ENCODE peak calls at places on chromosomes 16 and 17, in six cellular contexts. R is GM13976, T is heart right ventricle, K is neural progenitor cell, J is right atrium auricular region, S is colonic mucosa. H is an unnamed sample.

GRCh38 chr17:29838961-29839360 is 91.1 kb downstream of the SSH2 start:
- DNase-seq in R (no peak), T (peak), K (peak), J (no peak), S (no peak), H (no peak)

GRCh38 chr16:48810803-48811453 is 200.9 kb upstream of the N4BP1 start:
- DNase-seq in R (no peak), T (no peak), K (peak), J (no peak), S (no peak), H (no peak)

GRCh38 chr16:70375636-70376611 is 29.2 kb downstream of the DDX19A start:
- DNase-seq in R (no peak), T (no peak), K (no peak), J (no peak), S (no peak), H (no peak)

GRCh38 chr17:69672924-69673323 is 258.4 kb downstream of the MAP2K6 start:
- DNase-seq in R (no peak), T (no peak), K (no peak), J (no peak), S (no peak), H (no peak)

GRCh38 chr17:48314716-48315115 is 115.3 kb downstream of the SKAP1 start:
- DNase-seq in R (no peak), T (no peak), K (no peak), J (no peak), S (no peak), H (no peak)

GRCh38 chr17:8490256-8491023 is 54.8 kb downstream of the NDEL1 start:
- DNase-seq in R (no peak), T (no peak), K (no peak), J (no peak), S (no peak), H (no peak)

GRCh38 chr17:6173653-6174052 is 103.5 kb downstream of the WSCD1 start:
- DNase-seq in R (no peak), T (no peak), K (no peak), J (no peak), S (no peak), H (no peak)

GRCh38 chr16:88455610-88456355 is 2.7 kb downstream of the ZFPM1 start:
- DNase-seq in R (peak), T (no peak), K (peak), J (no peak), S (peak), H (peak)

GRCh38 chr16:85301171-85301690 is 189.0 kb upstream of the CIBAR2 start:
- DNase-seq in R (no peak), T (no peak), K (no peak), J (no peak), S (no peak), H (no peak)

GRCh38 chr17:55416000-55416399 is 5.6 kb downstream of the MMD start:
- DNase-seq in R (no peak), T (no peak), K (no peak), J (no peak), S (no peak), H (no peak)

GRCh38 chr17:76405607-76405966 is 21.2 kb downstream of the SPHK1 start:
- DNase-seq in R (no peak), T (no peak), K (no peak), J (no peak), S (no peak), H (no peak)

GRCh38 chr16:65889533-65889966 is 476.9 kb upstream of the CDH5 start:
- DNase-seq in R (no peak), T (no peak), K (no peak), J (no peak), S (no peak), H (no peak)

GRCh38 chr17:33220031-33220430 is 73.1 kb downstream of the ASIC2 start:
- DNase-seq in R (no peak), T (no peak), K (no peak), J (no peak), S (no peak), H (no peak)

GRCh38 chr16:78127130-78127529 is 27.7 kb downstream of the WWOX start:
- DNase-seq in R (no peak), T (no peak), K (no peak), J (no peak), S (no peak), H (no peak)

GRCh38 chr16:23223368-23223767 is 40.8 kb downstream of the SCNN1G start:
- DNase-seq in R (no peak), T (no peak), K (no peak), J (no peak), S (no peak), H (no peak)

GRCh38 chr17:33284022-33284421 is 9.1 kb downstream of the ASIC2 start:
- DNase-seq in R (no peak), T (no peak), K (no peak), J (peak), S (peak), H (no peak)

GRCh38 chr16:15960124-15960971 is 10.9 kb downstream of the ABCC1 start:
- DNase-seq in R (no peak), T (no peak), K (no peak), J (no peak), S (no peak), H (no peak)

GRCh38 chr17:14061666-14062560 is 7.4 kb upstream of the COX10 start:
- DNase-seq in R (no peak), T (no peak), K (no peak), J (no peak), S (no peak), H (no peak)

GRCh38 chr17:43360376-43360738 is 38.4 kb upstream of the ARL4D start:
- DNase-seq in R (peak), T (peak), K (no peak), J (peak), S (peak), H (peak)

GRCh38 chr16:15811778-15812750 is 44.8 kb downstream of the MYH11 start:
- DNase-seq in R (no peak), T (peak), K (peak), J (no peak), S (no peak), H (no peak)

GRCh38 chr17:75267146-75267402 is 4.0 kb downstream of the MIF4GD start:
- DNase-seq in R (no peak), T (no peak), K (no peak), J (no peak), S (no peak), H (no peak)

GRCh38 chr16:83946781-83947566 is 6.1 kb upstream of the OSGIN1 start:
- DNase-seq in R (no peak), T (no peak), K (no peak), J (no peak), S (no peak), H (no peak)

GRCh38 chr17:70863436-70864248 is 694.3 kb downstream of the KCNJ2 start:
- DNase-seq in R (no peak), T (no peak), K (no peak), J (peak), S (no peak), H (no peak)

GRCh38 chr17:27747462-27748359 is 52.6 kb downstream of the NOS2 start:
- DNase-seq in R (no peak), T (no peak), K (peak), J (peak), S (peak), H (no peak)

GRCh38 chr16:88769617-88770458 is 15.2 kb downstream of the PIEZO1 start:
- DNase-seq in R (peak), T (no peak), K (peak), J (no peak), S (peak), H (peak)

GRCh38 chr16:87956771-87957279 is 5.6 kb downstream of the BANP start:
- DNase-seq in R (peak), T (no peak), K (no peak), J (no peak), S (no peak), H (peak)

GRCh38 chr17:57369509-57369945 is 113.2 kb downstream of the MSI2 start:
- DNase-seq in R (no peak), T (no peak), K (no peak), J (no peak), S (no peak), H (no peak)

GRCh38 chr17:82157046-82158035 is 55.3 kb downstream of the CCDC57 start:
- DNase-seq in R (no peak), T (no peak), K (no peak), J (no peak), S (no peak), H (no peak)

GRCh38 chr17:72661093-72661944 is 431.2 kb downstream of the SLC39A11 start:
- DNase-seq in R (no peak), T (no peak), K (no peak), J (no peak), S (no peak), H (no peak)
- TF ChIP-seq CTCF in R (no peak), T (no peak), K (peak), J (no peak), S (no peak), H (peak)

GRCh38 chr16:79176987-79177386 is 423.6 kb downstream of the MAF start:
- DNase-seq in R (no peak), T (no peak), K (no peak), J (no peak), S (no peak), H (no peak)
- TF ChIP-seq CTCF in R (no peak), T (no peak), K (no peak), J (no peak), S (no peak), H (no peak)

GRCh38 chr16:56792960-56793359 is 63.0 kb downstream of the NUP93 start:
- DNase-seq in R (no peak), T (no peak), K (no peak), J (no peak), S (no peak), H (no peak)

GRCh38 chr16:56789360-56789759 is 59.4 kb downstream of the NUP93 start:
- DNase-seq in R (no peak), T (peak), K (no peak), J (no peak), S (peak), H (peak)

GRCh38 chr16:56795011-56795410 is 65.1 kb downstream of the NUP93 start:
- DNase-seq in R (no peak), T (no peak), K (no peak), J (no peak), S (no peak), H (no peak)

GRCh38 chr16:56797861-56798260 is 67.1 kb upstream of the SLC12A3 start:
- DNase-seq in R (no peak), T (no peak), K (no peak), J (no peak), S (no peak), H (no peak)

DNA sequence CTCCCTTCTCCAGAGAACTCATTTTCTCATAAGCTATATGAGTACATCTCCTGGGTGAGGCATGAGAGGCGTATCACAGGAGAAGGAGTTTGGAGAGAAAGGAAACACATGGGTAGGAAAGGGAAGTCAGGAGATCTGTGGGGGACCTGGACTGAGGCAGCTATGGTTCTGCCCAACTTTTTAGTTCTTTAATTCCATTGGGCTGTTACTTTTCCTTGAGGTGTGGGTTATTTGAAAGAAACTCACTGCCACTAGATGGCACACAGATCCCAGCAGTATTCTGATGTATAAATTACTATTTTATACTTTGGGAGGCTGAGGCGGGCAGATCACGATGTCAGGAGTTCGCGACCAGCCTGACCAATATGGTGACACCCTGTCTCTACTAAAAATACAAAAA is 63.6 kb downstream of the NUP93 start:
- DNase-seq in R (no peak), T (no peak), K (no peak), J (no peak), S (no peak), H (peak)
- TF ChIP-seq CTCF in R (no peak), T (no peak), K (peak), J (peak), S (no peak), H (peak)

GRCh38 chr16:11915644-11916523 is at the start of gene GSPT1:
- DNase-seq in R (peak), T (peak), K (peak), J (peak), S (peak), H (peak)
- TF ChIP-seq CTCF in R (peak), T (no peak), K (no peak), J (peak), S (no peak), H (peak)

GRCh38 chr16:7315813-7316212 is 16.8 kb upstream of the RBFOX1 start:
- DNase-seq in R (no peak), T (no peak), K (no peak), J (no peak), S (no peak), H (no peak)

GRCh38 chr16:7318661-7319060 is 14.0 kb upstream of the RBFOX1 start:
- DNase-seq in R (no peak), T (no peak), K (no peak), J (no peak), S (no peak), H (no peak)

GRCh38 chr16:7317982-7318381 is 14.7 kb upstream of the RBFOX1 start:
- DNase-seq in R (no peak), T (no peak), K (no peak), J (no peak), S (no peak), H (no peak)

GRCh38 chr16:7316266-7316888 is 16.3 kb upstream of the RBFOX1 start:
- DNase-seq in R (no peak), T (no peak), K (no peak), J (no peak), S (no peak), H (no peak)

DNA sequence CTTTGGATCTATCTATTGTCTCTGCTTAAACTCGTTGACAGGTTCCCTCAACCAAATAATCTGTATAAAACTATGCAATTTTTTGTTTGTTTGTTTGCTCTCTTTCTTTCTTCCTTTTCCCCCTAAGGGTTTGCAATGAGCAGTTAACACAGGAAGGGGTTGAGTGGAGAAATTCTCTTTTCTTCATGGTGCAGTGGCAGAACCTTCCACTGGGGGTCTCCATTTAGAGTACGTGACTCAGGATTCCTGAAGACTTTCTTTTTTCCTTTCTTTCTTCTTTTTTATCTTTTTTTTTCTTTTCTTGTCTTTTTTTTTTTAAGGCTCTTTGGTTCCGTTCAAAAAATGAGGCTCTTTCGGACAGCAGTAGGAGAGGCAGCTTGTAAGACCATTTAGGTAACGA is 19.5 kb upstream of the RBFOX1 start:
- DNase-seq in R (no peak), T (no peak), K (peak), J (no peak), S (no peak), H (peak)
- TF ChIP-seq CTCF in R (no peak), T (peak), K (peak), J (peak), S (no peak), H (peak)

GRCh38 chr17:66275651-66276050 is 26.8 kb upstream of the PRKCA start:
- DNase-seq in R (no peak), T (no peak), K (no peak), J (no peak), S (no peak), H (no peak)
- TF ChIP-seq CTCF in R (no peak), T (no peak), K (no peak), J (no peak), S (no peak), H (no peak)